ENCODE peak calls at places on chromosomes 11 and 22, in ten cellular contexts. Y, G, Q, P, X, S, C, L, D and V are unnamed samples.

GRCh38 chr11:109865558-109866186 is 227.5 kb upstream of the ZC3H12C start:
- DNase-seq in Y (no peak), G (no peak), Q (peak; percentile 21), P (no peak), X (no peak), S (no peak), C (peak; percentile 62), L (peak; percentile 50), D (no peak), V (no peak)

GRCh38 chr11:71499125-71499524 is 27.9 kb upstream of the KRTAP5-7 start:
- DNase-seq in Y (peak; percentile 53), G (no peak), Q (no peak), P (no peak), X (no peak), S (peak; percentile 36), C (no peak), L (no peak), D (no peak), V (no peak)

GRCh38 chr11:103929168-103929903 is 107.1 kb upstream of the DDI1 start:
- DNase-seq in Y (no peak), G (no peak), Q (no peak), P (no peak), X (no peak), S (no peak), C (no peak), L (no peak), D (no peak), V (no peak)

GRCh38 chr22:22410121-22410520 is 98.4 kb downstream of the ZNF280B start:
- DNase-seq in Y (peak; percentile 86), G (no peak), Q (no peak), P (peak; percentile 29), X (peak; percentile 57), S (no peak), C (no peak), L (no peak), D (peak; percentile 66), V (no peak)

GRCh38 chr11:45590743-45591142 is 74.7 kb downstream of the CHST1 start:
- DNase-seq in Y (no peak), G (no peak), Q (no peak), P (no peak), X (no peak), S (no peak), C (no peak), L (no peak), D (no peak), V (no peak)

GRCh38 chr22:35543702-35544101 is 3.1 kb downstream of the RASD2 start:
- DNase-seq in Y (no peak), G (no peak), Q (no peak), P (no peak), X (no peak), S (no peak), C (no peak), L (no peak), D (no peak), V (no peak)

GRCh38 chr22:39654959-39655579 is 84.5 kb downstream of the CACNA1I start:
- DNase-seq in Y (no peak), G (no peak), Q (no peak), P (no peak), X (no peak), S (no peak), C (no peak), L (no peak), D (no peak), V (no peak)

GRCh38 chr22:35376728-35377472 is 4.0 kb upstream of the HMOX1 start:
- DNase-seq in Y (peak; percentile 96), G (peak; percentile 99), Q (peak; percentile 96), P (peak; percentile 94), X (peak; percentile 98), S (peak; percentile 96), C (peak; percentile 94), L (peak; percentile 94), D (peak; percentile 95), V (peak; percentile 60)

GRCh38 chr11:111336062-111336461 is 37.7 kb downstream of the POU2AF3 start:
- DNase-seq in Y (no peak), G (no peak), Q (no peak), P (no peak), X (no peak), S (no peak), C (no peak), L (no peak), D (no peak), V (no peak)

GRCh38 chr11:27431808-27432207 is 40.8 kb downstream of the LGR4 start:
- DNase-seq in Y (no peak), G (no peak), Q (no peak), P (no peak), X (no peak), S (no peak), C (no peak), L (no peak), D (no peak), V (no peak)

GRCh38 chr11:26522912-26523610 is 49.0 kb downstream of the MUC15 start:
- DNase-seq in Y (peak; percentile 10), G (peak; percentile 28), Q (no peak), P (no peak), X (no peak), S (peak; percentile 7), C (peak; percentile 45), L (no peak), D (no peak), V (no peak)

GRCh38 chr11:12258451-12258850 is 118.9 kb upstream of the PARVA start:
- DNase-seq in Y (no peak), G (no peak), Q (no peak), P (no peak), X (no peak), S (peak; percentile 68), C (peak; percentile 47), L (no peak), D (no peak), V (no peak)

GRCh38 chr11:44524751-44525171 is 40.7 kb upstream of the CD82 start:
- DNase-seq in Y (no peak), G (no peak), Q (no peak), P (no peak), X (no peak), S (peak; percentile 31), C (no peak), L (no peak), D (no peak), V (no peak)

DNA sequence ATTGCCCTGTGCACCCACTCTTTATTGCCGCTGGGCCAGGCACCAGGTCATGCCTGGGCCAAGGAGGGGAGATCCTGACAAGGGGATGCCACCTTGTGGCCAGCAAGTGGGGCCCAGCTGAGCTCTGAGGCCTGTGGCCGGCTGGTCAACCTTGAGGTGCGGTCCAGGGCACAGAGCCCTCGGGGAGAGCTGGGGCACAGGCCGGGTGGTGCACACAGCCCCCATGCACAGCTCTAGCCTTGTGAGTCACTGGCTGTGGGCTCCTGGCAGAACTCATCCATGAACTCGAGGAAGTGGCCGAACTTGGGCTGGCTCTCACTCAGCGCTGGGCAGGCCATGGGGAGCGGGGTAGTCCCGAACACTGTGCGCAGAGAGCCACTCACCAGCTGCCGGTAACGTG is 94.3 kb downstream of the RNF169 start:
- DNase-seq in Y (no peak), G (no peak), Q (no peak), P (no peak), X (no peak), S (no peak), C (no peak), L (no peak), D (no peak), V (no peak)
- TF ChIP-seq CTCF in Y (no peak), G (no peak), Q (no peak), P (no peak), X (no peak), S (no peak), C (no peak), L (no peak), D (no peak), V (no peak)

GRCh38 chr11:120257346-120257745 is 17.4 kb downstream of the POU2F3 start:
- DNase-seq in Y (no peak), G (no peak), Q (no peak), P (no peak), X (no peak), S (no peak), C (no peak), L (no peak), D (no peak), V (no peak)

GRCh38 chr11:120256779-120257178 is 16.8 kb downstream of the POU2F3 start:
- DNase-seq in Y (no peak), G (no peak), Q (no peak), P (no peak), X (no peak), S (no peak), C (no peak), L (no peak), D (no peak), V (no peak)

GRCh38 chr11:120254788-120255518 is 15.0 kb downstream of the POU2F3 start:
- DNase-seq in Y (no peak), G (no peak), Q (no peak), P (no peak), X (no peak), S (no peak), C (no peak), L (no peak), D (no peak), V (no peak)

GRCh38 chr11:120255519-120255866 is 15.6 kb downstream of the POU2F3 start:
- DNase-seq in Y (no peak), G (no peak), Q (no peak), P (no peak), X (no peak), S (no peak), C (no peak), L (no peak), D (no peak), V (no peak)

GRCh38 chr11:120256178-120256577 is 16.2 kb downstream of the POU2F3 start:
- DNase-seq in Y (no peak), G (no peak), Q (no peak), P (no peak), X (no peak), S (no peak), C (no peak), L (no peak), D (no peak), V (no peak)
- H3K27me3 ChIP-seq in Y (peaks cover 14% of the 10 kb centered on the region), G (peaks cover 23% of the 10 kb centered on the region), Q (peaks cover 9% of the 10 kb centered on the region), P (no peaks in the 10 kb centered on the region), X (no peaks in the 10 kb centered on the region), S (peaks cover 32% of the 10 kb centered on the region), C (peaks cover 71% of the 10 kb centered on the region), L (no peaks in the 10 kb centered on the region), D (peaks cover 42% of the 10 kb centered on the region), V (no peaks in the 10 kb centered on the region)

DNA sequence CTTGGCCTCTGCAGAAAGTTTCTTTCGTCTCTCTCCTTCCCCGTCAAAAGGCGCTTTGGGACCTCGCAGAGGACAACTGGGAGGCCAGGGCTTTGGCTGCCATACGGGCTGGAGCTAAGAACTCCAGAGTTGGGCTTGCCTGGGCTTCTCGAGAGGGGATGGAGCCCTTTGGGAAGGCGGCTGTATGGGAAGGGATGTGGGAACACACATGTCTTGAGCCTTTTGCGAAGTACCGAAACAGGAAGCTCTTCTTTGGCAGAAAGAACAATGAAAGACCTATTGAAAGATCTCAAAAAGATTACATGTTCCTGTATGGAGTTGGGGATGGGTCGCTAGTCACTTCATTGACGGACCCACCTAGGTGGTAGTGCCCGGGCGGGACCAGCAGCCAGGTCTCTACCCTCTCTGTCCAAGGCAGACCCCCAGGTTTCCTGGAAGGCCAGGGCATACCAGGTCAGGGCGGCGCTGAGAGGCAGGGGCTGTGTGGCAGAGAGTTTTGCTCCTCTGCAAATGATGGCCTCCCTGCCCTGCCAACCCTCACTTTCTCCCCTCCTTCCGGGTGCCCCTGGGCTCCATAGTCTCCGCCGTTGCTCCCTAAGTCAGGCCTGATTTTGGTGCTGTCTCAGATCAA is 993 bp downstream of the ST14 start:
- DNase-seq in Y (no peak), G (no peak), Q (peak; percentile 52), P (no peak), X (no peak), S (no peak), C (no peak), L (no peak), D (no peak), V (no peak)
- H3K27ac ChIP-seq in Y (no peak overlapping the region), G (no peak overlapping the region), Q (peak overlapping the region; percentile 81), P (no peak overlapping the region), X (no peak overlapping the region), S (no peak overlapping the region), C (peak overlapping the region; percentile 60), L (peak overlapping the region; percentile 93), D (peak overlapping the region; percentile 82), V (peak overlapping the region; percentile 98)

GRCh38 chr11:106021967-106022794 is at the start of gene MSANTD4:
- DNase-seq in Y (peak; percentile 99), G (peak; percentile 100), Q (peak; percentile 99), P (peak; percentile 98), X (peak; percentile 100), S (peak; percentile 100), C (peak; percentile 100), L (peak; percentile 100), D (peak; percentile 99), V (peak; percentile 95)
- TF ChIP-seq CTCF in Y (no peak), G (no peak), Q (no peak), P (no peak), X (no peak), S (no peak), C (no peak), L (no peak), D (no peak), V (no peak)